ENCODE peak calls at places on chromosome 12, in five cellular contexts. One of them, this sample, is unnamed.

GRCh38 chr12:29734299-29734698 is 49.4 kb downstream of the TMTC1 start:
- DNase-seq in HL-60: no peak
- DNase-seq in GM12891: no peak
- DNase-seq in HepG2: no peak
- DNase-seq in GM23338: no peak
- DNase-seq in this sample: no peak

GRCh38 chr12:96177013-96177412 is 17.2 kb upstream of the ELK3 start:
- DNase-seq in GM12891: no peak
- DNase-seq in GM23338: no peak
- DNase-seq in HepG2: no peak
- DNase-seq in HL-60: peak
- DNase-seq in this sample: no peak

GRCh38 chr12:104549820-104550480 is 93.2 kb downstream of the CHST11 start:
- DNase-seq in HL-60: no peak
- DNase-seq in HepG2: no peak
- DNase-seq in GM23338: no peak
- DNase-seq in GM12891: no peak
- DNase-seq in this sample: no peak

GRCh38 chr12:20555771-20556170 is 139.4 kb upstream of the SLCO1C1 start:
- DNase-seq in HepG2: no peak
- DNase-seq in HL-60: no peak
- DNase-seq in GM23338: no peak
- DNase-seq in GM12891: no peak
- DNase-seq in this sample: no peak

GRCh38 chr12:78081590-78082314 is 251.1 kb downstream of the NAV3 start:
- DNase-seq in HL-60: no peak
- DNase-seq in GM23338: no peak
- DNase-seq in GM12891: no peak
- DNase-seq in HepG2: no peak
- DNase-seq in this sample: no peak

GRCh38 chr12:52798003-52798670 is 2.2 kb upstream of the KRT3 start:
- DNase-seq in HepG2: no peak
- DNase-seq in HL-60: no peak
- DNase-seq in GM23338: no peak
- DNase-seq in GM12891: no peak
- DNase-seq in this sample: no peak

GRCh38 chr12:132277374-132277801 is 52.0 kb downstream of the GALNT9 start:
- DNase-seq in GM23338: no peak
- DNase-seq in GM12891: no peak
- DNase-seq in HL-60: no peak
- DNase-seq in HepG2: no peak
- DNase-seq in this sample: no peak

GRCh38 chr12:25242981-25243764 is 7.6 kb downstream of the KRAS start:
- DNase-seq in HL-60: no peak
- DNase-seq in GM12891: no peak
- DNase-seq in HepG2: no peak
- DNase-seq in GM23338: no peak
- DNase-seq in this sample: no peak

GRCh38 chr12:75852143-75852542 is 179.4 kb downstream of the PHLDA1 start:
- DNase-seq in HepG2: no peak
- DNase-seq in HL-60: no peak
- DNase-seq in GM23338: no peak
- DNase-seq in GM12891: no peak
- DNase-seq in this sample: no peak

GRCh38 chr12:113655919-113656318 is 184.2 kb upstream of the LHX5 start:
- DNase-seq in HepG2: no peak
- DNase-seq in GM23338: no peak
- DNase-seq in HL-60: no peak
- DNase-seq in GM12891: no peak
- DNase-seq in this sample: no peak

GRCh38 chr12:85948340-85948739 is 74.2 kb downstream of the NTS start:
- DNase-seq in HL-60: no peak
- DNase-seq in HepG2: no peak
- DNase-seq in GM12891: no peak
- DNase-seq in GM23338: no peak
- DNase-seq in this sample: no peak

GRCh38 chr12:109310247-109311125 is 1.4 kb upstream of the FOXN4 start:
- DNase-seq in GM12891: no peak
- DNase-seq in HL-60: no peak
- DNase-seq in HepG2: no peak
- DNase-seq in GM23338: peak
- DNase-seq in this sample: no peak

GRCh38 chr12:76020281-76020680 is 11.3 kb downstream of the PHLDA1 start:
- DNase-seq in GM23338: no peak
- DNase-seq in GM12891: no peak
- DNase-seq in HL-60: no peak
- DNase-seq in HepG2: no peak
- DNase-seq in this sample: no peak

GRCh38 chr12:120628919-120629318 is 11.5 kb upstream of the CABP1 start:
- DNase-seq in GM12891: no peak
- DNase-seq in HL-60: no peak
- DNase-seq in HepG2: peak
- DNase-seq in GM23338: peak
- DNase-seq in this sample: no peak

GRCh38 chr12:44947163-44947562 is 71.0 kb upstream of the NELL2 start:
- DNase-seq in HepG2: no peak
- DNase-seq in GM23338: no peak
- DNase-seq in GM12891: no peak
- DNase-seq in HL-60: no peak
- DNase-seq in this sample: no peak

GRCh38 chr12:124684971-124685688 is 117.7 kb upstream of the NCOR2 start:
- DNase-seq in HepG2: no peak
- DNase-seq in HL-60: no peak
- DNase-seq in GM12891: no peak
- DNase-seq in GM23338: no peak
- DNase-seq in this sample: no peak

GRCh38 chr12:29455087-29455486 is 42.4 kb downstream of the OVCH1 start:
- DNase-seq in HepG2: no peak
- DNase-seq in GM12891: no peak
- DNase-seq in HL-60: no peak
- DNase-seq in GM23338: no peak
- DNase-seq in this sample: no peak

GRCh38 chr12:115404761-115405470 is 720.9 kb upstream of the TBX3 start:
- DNase-seq in GM23338: no peak
- DNase-seq in HepG2: peak
- DNase-seq in GM12891: no peak
- DNase-seq in HL-60: no peak
- DNase-seq in this sample: no peak

GRCh38 chr12:53380797-53381738 is 1.1 kb downstream of the SP1 start:
- DNase-seq in HepG2: no peak
- DNase-seq in GM12891: no peak
- DNase-seq in GM23338: peak
- DNase-seq in HL-60: peak
- DNase-seq in this sample: peak

GRCh38 chr12:53052419-53053222 is 2.8 kb downstream of the TNS2 start:
- DNase-seq in HepG2: no peak
- DNase-seq in GM23338: no peak
- DNase-seq in HL-60: no peak
- DNase-seq in GM12891: no peak
- DNase-seq in this sample: peak

GRCh38 chr12:121330195-121330594 is 22.0 kb downstream of the ANAPC5 start:
- DNase-seq in HepG2: no peak
- DNase-seq in GM12891: no peak
- DNase-seq in GM23338: no peak
- DNase-seq in HL-60: no peak
- DNase-seq in this sample: no peak

GRCh38 chr12:117907108-117907689 is 61.6 kb downstream of the KSR2 start:
- DNase-seq in HL-60: no peak
- DNase-seq in GM12891: no peak
- DNase-seq in GM23338: peak
- DNase-seq in HepG2: no peak
- DNase-seq in this sample: no peak

GRCh38 chr12:26845984-26846383 is 13.0 kb upstream of the ITPR2 start:
- DNase-seq in GM12891: no peak
- DNase-seq in HepG2: peak
- DNase-seq in GM23338: no peak
- DNase-seq in HL-60: no peak
- DNase-seq in this sample: no peak

GRCh38 chr12:51388066-51388799 is 3.0 kb downstream of the GALNT6 start:
- DNase-seq in GM12891: no peak
- DNase-seq in HepG2: no peak
- DNase-seq in HL-60: peak
- DNase-seq in GM23338: peak
- DNase-seq in this sample: peak

GRCh38 chr12:51388826-51389225 is 2.4 kb downstream of the GALNT6 start:
- DNase-seq in GM23338: no peak
- DNase-seq in HepG2: no peak
- DNase-seq in GM12891: no peak
- DNase-seq in HL-60: no peak
- DNase-seq in this sample: no peak

GRCh38 chr12:51391047-51391837 is at the start of gene GALNT6:
- DNase-seq in GM23338: peak
- DNase-seq in HepG2: no peak
- DNase-seq in GM12891: peak
- DNase-seq in HL-60: peak
- DNase-seq in this sample: no peak

GRCh38 chr12:51390457-51391046 is 654 bp downstream of the GALNT6 start:
- DNase-seq in GM23338: no peak
- DNase-seq in HepG2: no peak
- DNase-seq in GM12891: no peak
- DNase-seq in HL-60: no peak
- DNase-seq in this sample: no peak

GRCh38 chr12:51389302-51389999 is 1.8 kb downstream of the GALNT6 start:
- DNase-seq in GM23338: no peak
- DNase-seq in GM12891: no peak
- DNase-seq in HepG2: no peak
- DNase-seq in HL-60: no peak
- DNase-seq in this sample: no peak
- TF ChIP-seq POLR2AphosphoS5 in GM23338: no peak
- TF ChIP-seq POLR2AphosphoS5 in GM12891: no peak
- TF ChIP-seq POLR2AphosphoS5 in HepG2: no peak
- TF ChIP-seq POLR2AphosphoS5 in HL-60: no peak
- TF ChIP-seq POLR2AphosphoS5 in this sample: no peak

GRCh38 chr12:119204137-119204536 is 25.4 kb downstream of the HSPB8 start:
- DNase-seq in GM23338: no peak
- DNase-seq in GM12891: no peak
- DNase-seq in HepG2: no peak
- DNase-seq in HL-60: no peak
- DNase-seq in this sample: no peak

GRCh38 chr12:119207161-119207560 is 28.4 kb downstream of the HSPB8 start:
- DNase-seq in HL-60: no peak
- DNase-seq in GM12891: no peak
- DNase-seq in HepG2: no peak
- DNase-seq in GM23338: no peak
- DNase-seq in this sample: no peak

GRCh38 chr12:119206348-119207075 is 27.8 kb downstream of the HSPB8 start:
- DNase-seq in HepG2: no peak
- DNase-seq in HL-60: no peak
- DNase-seq in GM12891: no peak
- DNase-seq in GM23338: peak
- DNase-seq in this sample: peak

GRCh38 chr12:119204716-119205285 is 26.1 kb downstream of the HSPB8 start:
- DNase-seq in HepG2: no peak
- DNase-seq in HL-60: no peak
- DNase-seq in GM23338: no peak
- DNase-seq in GM12891: no peak
- DNase-seq in this sample: peak

DNA sequence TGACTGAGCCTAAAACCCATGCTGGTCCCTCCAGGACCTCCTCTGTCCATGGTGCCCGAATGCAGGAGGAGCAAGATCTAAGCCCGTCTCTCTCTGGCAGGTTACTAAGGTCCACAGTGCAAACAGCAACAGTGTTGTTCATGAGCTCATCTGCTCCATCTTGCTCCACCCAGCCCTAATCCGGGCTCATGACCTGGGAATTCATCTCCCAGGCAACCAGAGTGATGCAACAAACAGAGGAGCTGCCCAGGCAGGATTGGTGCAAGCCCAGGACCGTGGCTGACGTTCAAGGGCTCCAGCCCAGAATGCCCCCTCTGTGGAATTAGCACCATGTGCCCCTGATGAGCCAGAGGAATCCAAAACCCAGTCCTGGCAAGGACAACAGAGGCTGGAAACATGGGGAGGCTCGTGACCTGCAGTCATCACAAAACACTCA is 29.9 kb downstream of the HSPB8 start:
- DNase-seq in GM12891: no peak
- DNase-seq in GM23338: peak
- DNase-seq in HL-60: no peak
- DNase-seq in HepG2: peak
- DNase-seq in this sample: peak
- TF ChIP-seq POLR2AphosphoS5 in GM12891: no peak
- TF ChIP-seq POLR2AphosphoS5 in GM23338: no peak
- TF ChIP-seq POLR2AphosphoS5 in HL-60: no peak
- TF ChIP-seq POLR2AphosphoS5 in HepG2: no peak
- TF ChIP-seq POLR2AphosphoS5 in this sample: peak

DNA sequence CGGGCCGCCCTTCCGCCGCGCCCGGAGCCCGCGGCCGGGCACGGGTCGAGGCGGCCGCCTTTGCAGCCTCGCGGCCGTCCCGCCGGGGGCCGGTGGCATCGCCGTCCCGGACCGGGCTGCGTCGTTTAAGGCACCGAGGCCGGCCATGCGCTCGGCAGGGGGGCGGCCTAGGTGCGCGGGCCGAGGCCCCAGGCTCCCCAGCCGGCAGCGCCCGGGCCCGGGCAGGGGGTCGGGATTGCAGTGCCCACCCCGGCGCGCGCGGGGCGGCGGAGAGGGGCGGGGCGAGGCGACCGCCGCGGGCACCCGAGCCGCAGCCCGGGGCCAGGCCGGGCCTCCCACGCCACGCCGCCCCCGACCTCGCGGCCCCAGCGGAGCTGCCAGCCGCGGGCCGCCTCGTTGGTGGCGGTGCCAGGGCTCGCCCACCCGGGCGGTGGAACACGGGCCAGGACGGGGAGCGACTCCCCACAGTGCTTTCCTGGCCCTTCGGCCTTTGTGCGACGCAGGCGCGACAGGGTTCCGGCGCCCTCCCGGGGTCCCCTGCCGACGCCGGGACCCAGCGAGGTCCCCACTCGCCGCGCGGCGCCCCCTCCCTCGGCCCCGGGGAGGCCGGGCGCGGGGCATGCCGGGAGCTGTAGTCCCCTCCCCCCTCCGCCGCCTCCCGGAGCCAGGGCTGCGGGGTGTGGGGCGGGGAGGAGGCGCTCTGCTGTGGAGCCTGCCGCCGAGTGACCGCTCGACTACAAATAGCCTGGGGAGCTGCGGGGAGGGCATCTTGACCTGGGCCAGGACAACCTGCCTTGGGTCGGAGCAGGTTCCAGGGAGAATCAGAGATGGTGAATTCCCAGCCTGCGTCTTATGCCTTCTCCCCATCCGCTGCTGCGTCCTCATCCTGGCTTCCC is 769 bp downstream of the FKBP4 start:
- DNase-seq in GM12891: peak
- DNase-seq in HepG2: peak
- DNase-seq in HL-60: no peak
- DNase-seq in GM23338: peak
- DNase-seq in this sample: peak
- TF ChIP-seq POLR2AphosphoS5 in GM12891: no peak
- TF ChIP-seq POLR2AphosphoS5 in HepG2: peak
- TF ChIP-seq POLR2AphosphoS5 in HL-60: no peak
- TF ChIP-seq POLR2AphosphoS5 in GM23338: no peak
- TF ChIP-seq POLR2AphosphoS5 in this sample: no peak

DNA sequence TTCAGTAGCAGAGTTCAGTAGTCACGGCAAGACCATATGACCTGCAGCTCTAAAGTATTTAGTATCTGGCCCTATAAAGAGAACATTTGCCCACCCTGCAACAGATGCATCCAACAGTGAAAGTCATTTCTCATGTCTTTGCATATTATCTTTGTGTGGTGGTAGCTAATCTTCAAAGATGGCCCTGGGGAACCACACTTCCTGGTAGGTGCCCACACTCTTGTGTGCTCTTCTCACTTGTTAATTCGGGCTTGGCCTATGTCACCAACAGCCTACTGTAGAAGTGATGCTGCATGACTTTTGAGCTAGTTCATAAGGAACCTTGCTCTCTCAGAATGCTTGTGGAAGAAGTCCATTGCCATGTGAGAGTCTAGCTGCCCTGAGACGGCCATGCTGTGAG is 85.6 kb downstream of the MAP1LC3B2 start:
- DNase-seq in GM23338: no peak
- DNase-seq in HepG2: no peak
- DNase-seq in GM12891: no peak
- DNase-seq in HL-60: no peak
- DNase-seq in this sample: no peak
- TF ChIP-seq POLR2AphosphoS5 in GM23338: no peak
- TF ChIP-seq POLR2AphosphoS5 in HepG2: no peak
- TF ChIP-seq POLR2AphosphoS5 in GM12891: no peak
- TF ChIP-seq POLR2AphosphoS5 in HL-60: no peak
- TF ChIP-seq POLR2AphosphoS5 in this sample: no peak

This sample was measured in sigmoid colon.